ENCODE peak calls at places on chromosomes 1 and 21, in nine cellular contexts. One of them, this sample, is unnamed.

GRCh38 chr1:117871013-117871412 is 58.4 kb downstream of the GDAP2 start:
- DNase-seq in Panc1: no peak
- DNase-seq in GM20000: no peak
- DNase-seq in sigmoid colon: no peak
- DNase-seq in endothelial cell: no peak
- DNase-seq in AG04450: no peak
- DNase-seq in omental fat pad: no peak
- DNase-seq in neural crest cell: no peak
- DNase-seq in ascending aorta: no peak
- DNase-seq in this sample: no peak

GRCh38 chr1:246162560-246162959 is 344.5 kb downstream of the SMYD3 start:
- DNase-seq in endothelial cell: no peak
- DNase-seq in sigmoid colon: no peak
- DNase-seq in Panc1: no peak
- DNase-seq in AG04450: no peak
- DNase-seq in neural crest cell: no peak
- DNase-seq in omental fat pad: no peak
- DNase-seq in ascending aorta: no peak
- DNase-seq in GM20000: no peak
- DNase-seq in this sample: no peak

GRCh38 chr1:77989762-77990161 is 10.9 kb upstream of the FUBP1 start:
- DNase-seq in sigmoid colon: no peak
- DNase-seq in GM20000: no peak
- DNase-seq in ascending aorta: no peak
- DNase-seq in omental fat pad: no peak
- DNase-seq in endothelial cell: no peak
- DNase-seq in neural crest cell: no peak
- DNase-seq in AG04450: no peak
- DNase-seq in Panc1: no peak
- DNase-seq in this sample: no peak

GRCh38 chr1:243927401-243927800 is 77.4 kb upstream of the AKT3 start:
- DNase-seq in ascending aorta: no peak
- DNase-seq in AG04450: no peak
- DNase-seq in sigmoid colon: no peak
- DNase-seq in endothelial cell: no peak
- DNase-seq in neural crest cell: no peak
- DNase-seq in omental fat pad: no peak
- DNase-seq in GM20000: no peak
- DNase-seq in Panc1: no peak
- DNase-seq in this sample: no peak

GRCh38 chr1:89900791-89901708 is 80.2 kb downstream of the LRRC8D start:
- DNase-seq in GM20000: no peak
- DNase-seq in Panc1: no peak
- DNase-seq in neural crest cell: no peak
- DNase-seq in ascending aorta: no peak
- DNase-seq in omental fat pad: no peak
- DNase-seq in AG04450: no peak
- DNase-seq in sigmoid colon: no peak
- DNase-seq in endothelial cell: no peak
- DNase-seq in this sample: no peak

GRCh38 chr1:64542118-64542517 is 72.2 kb downstream of the CACHD1 start:
- DNase-seq in sigmoid colon: no peak
- DNase-seq in ascending aorta: no peak
- DNase-seq in omental fat pad: no peak
- DNase-seq in GM20000: no peak
- DNase-seq in AG04450: no peak
- DNase-seq in Panc1: no peak
- DNase-seq in neural crest cell: no peak
- DNase-seq in endothelial cell: no peak
- DNase-seq in this sample: no peak

GRCh38 chr1:29090937-29091618 is 32.6 kb downstream of the TMEM200B start:
- DNase-seq in endothelial cell: no peak
- DNase-seq in ascending aorta: no peak
- DNase-seq in neural crest cell: no peak
- DNase-seq in omental fat pad: no peak
- DNase-seq in sigmoid colon: no peak
- DNase-seq in GM20000: no peak
- DNase-seq in Panc1: no peak
- DNase-seq in AG04450: no peak
- DNase-seq in this sample: no peak

GRCh38 chr1:205328476-205328875 is 6.9 kb upstream of the NUAK2 start:
- DNase-seq in omental fat pad: no peak
- DNase-seq in Panc1: no peak
- DNase-seq in GM20000: no peak
- DNase-seq in sigmoid colon: no peak
- DNase-seq in ascending aorta: no peak
- DNase-seq in endothelial cell: no peak
- DNase-seq in neural crest cell: no peak
- DNase-seq in AG04450: no peak
- DNase-seq in this sample: no peak

GRCh38 chr21:38915546-38915945 is 109.8 kb downstream of the ETS2 start:
- DNase-seq in GM20000: no peak
- DNase-seq in ascending aorta: no peak
- DNase-seq in endothelial cell: no peak
- DNase-seq in AG04450: no peak
- DNase-seq in neural crest cell: no peak
- DNase-seq in sigmoid colon: peak; percentile 52
- DNase-seq in Panc1: no peak
- DNase-seq in omental fat pad: no peak
- DNase-seq in this sample: no peak

GRCh38 chr1:1990222-1990621 is 13.4 kb downstream of the CFAP74 start:
- DNase-seq in sigmoid colon: no peak
- DNase-seq in endothelial cell: no peak
- DNase-seq in Panc1: no peak
- DNase-seq in omental fat pad: no peak
- DNase-seq in neural crest cell: no peak
- DNase-seq in ascending aorta: no peak
- DNase-seq in GM20000: no peak
- DNase-seq in AG04450: no peak
- DNase-seq in this sample: no peak

GRCh38 chr1:45769261-45769932 is 18.9 kb upstream of the IPP start:
- DNase-seq in neural crest cell: no peak
- DNase-seq in endothelial cell: no peak
- DNase-seq in AG04450: peak; percentile 46
- DNase-seq in GM20000: no peak
- DNase-seq in omental fat pad: no peak
- DNase-seq in ascending aorta: no peak
- DNase-seq in sigmoid colon: no peak
- DNase-seq in Panc1: no peak
- DNase-seq in this sample: no peak

GRCh38 chr1:2148691-2149090 is 45.9 kb downstream of the FAAP20 start:
- DNase-seq in ascending aorta: no peak
- DNase-seq in AG04450: no peak
- DNase-seq in GM20000: no peak
- DNase-seq in neural crest cell: no peak
- DNase-seq in Panc1: no peak
- DNase-seq in sigmoid colon: no peak
- DNase-seq in endothelial cell: no peak
- DNase-seq in omental fat pad: no peak
- DNase-seq in this sample: no peak

GRCh38 chr21:37861561-37861960 is 54.7 kb downstream of the KCNJ6 start:
- DNase-seq in GM20000: no peak
- DNase-seq in ascending aorta: no peak
- DNase-seq in neural crest cell: no peak
- DNase-seq in sigmoid colon: no peak
- DNase-seq in AG04450: no peak
- DNase-seq in endothelial cell: no peak
- DNase-seq in Panc1: no peak
- DNase-seq in omental fat pad: no peak
- DNase-seq in this sample: no peak

GRCh38 chr1:226029093-226029496 is 30.0 kb upstream of the SDE2 start:
- DNase-seq in AG04450: no peak
- DNase-seq in neural crest cell: no peak
- DNase-seq in GM20000: peak; percentile 62
- DNase-seq in ascending aorta: no peak
- DNase-seq in Panc1: no peak
- DNase-seq in sigmoid colon: no peak
- DNase-seq in omental fat pad: no peak
- DNase-seq in endothelial cell: no peak
- DNase-seq in this sample: no peak

GRCh38 chr21:17386498-17386897 is 126.3 kb upstream of the CXADR start:
- DNase-seq in GM20000: no peak
- DNase-seq in AG04450: no peak
- DNase-seq in neural crest cell: no peak
- DNase-seq in omental fat pad: no peak
- DNase-seq in Panc1: no peak
- DNase-seq in endothelial cell: no peak
- DNase-seq in ascending aorta: no peak
- DNase-seq in sigmoid colon: no peak
- DNase-seq in this sample: no peak

DNA sequence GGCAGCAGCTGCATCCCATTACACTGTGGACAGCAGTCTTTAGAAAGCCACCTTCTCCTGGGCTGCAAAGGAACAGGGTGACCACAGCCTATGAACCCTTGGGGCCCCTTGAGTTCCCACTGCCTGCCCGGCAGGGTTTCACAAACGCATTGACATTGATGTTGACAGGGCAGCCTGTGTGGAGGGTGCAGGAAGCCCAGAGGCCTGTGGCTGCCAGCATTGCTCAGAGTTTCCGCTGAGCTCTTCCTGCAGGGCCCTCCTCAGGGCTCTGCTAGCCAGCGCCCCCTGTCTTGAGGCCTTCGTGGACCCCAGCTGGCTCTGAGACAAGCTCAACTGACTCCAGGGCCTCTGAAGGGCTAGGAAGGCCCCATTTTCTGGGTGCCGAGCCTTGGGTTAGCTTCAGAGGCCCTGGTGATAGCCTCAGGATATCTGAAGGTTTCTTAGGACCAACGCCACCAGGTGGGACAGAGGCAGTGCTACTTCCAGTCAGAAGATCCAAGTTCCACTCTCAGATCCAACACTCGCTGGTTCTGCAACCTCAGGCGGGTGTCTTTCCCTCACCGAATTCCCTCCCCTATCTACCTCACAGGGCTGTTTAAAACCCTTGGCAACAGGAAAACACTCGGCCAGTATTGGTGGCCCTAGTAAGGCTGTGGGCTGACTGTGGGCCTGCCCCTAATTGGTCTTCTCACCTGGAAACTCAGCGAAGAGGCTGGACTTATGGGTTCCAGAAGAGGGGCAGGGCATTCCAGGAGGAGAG is 27.2 kb upstream of the EPS8L3 start:
- DNase-seq in ascending aorta: peak; percentile 27
- DNase-seq in omental fat pad: peak; percentile 20
- DNase-seq in endothelial cell: peak; percentile 66
- DNase-seq in neural crest cell: no peak
- DNase-seq in sigmoid colon: peak; percentile 61
- DNase-seq in GM20000: peak; percentile 84
- DNase-seq in Panc1: no peak
- DNase-seq in AG04450: no peak
- DNase-seq in this sample: no peak
- TF ChIP-seq CTCF in ascending aorta: peak; percentile 29
- TF ChIP-seq CTCF in omental fat pad: no peak
- TF ChIP-seq CTCF in endothelial cell: no peak
- TF ChIP-seq CTCF in neural crest cell: peak; percentile 19
- TF ChIP-seq CTCF in sigmoid colon: no peak
- TF ChIP-seq CTCF in GM20000: peak; percentile 45
- TF ChIP-seq CTCF in Panc1: peak; percentile 54
- TF ChIP-seq CTCF in AG04450: peak; percentile 37
- TF ChIP-seq CTCF in this sample: no peak

GRCh38 chr1:202501281-202501680 is 152.8 kb downstream of the PPP1R12B start:
- DNase-seq in AG04450: no peak
- DNase-seq in neural crest cell: no peak
- DNase-seq in sigmoid colon: no peak
- DNase-seq in omental fat pad: no peak
- DNase-seq in ascending aorta: no peak
- DNase-seq in Panc1: peak; percentile 38
- DNase-seq in endothelial cell: no peak
- DNase-seq in GM20000: peak; percentile 7
- DNase-seq in this sample: no peak
- TF ChIP-seq CTCF in AG04450: peak; percentile 58
- TF ChIP-seq CTCF in neural crest cell: peak; percentile 69
- TF ChIP-seq CTCF in sigmoid colon: peak; percentile 47
- TF ChIP-seq CTCF in omental fat pad: no peak
- TF ChIP-seq CTCF in ascending aorta: peak; percentile 62
- TF ChIP-seq CTCF in Panc1: peak; percentile 54
- TF ChIP-seq CTCF in endothelial cell: no peak
- TF ChIP-seq CTCF in GM20000: no peak
- TF ChIP-seq CTCF in this sample: peak; percentile 17

GRCh38 chr1:211656728-211657127 is 18.7 kb downstream of the NEK2 start:
- DNase-seq in Panc1: no peak
- DNase-seq in endothelial cell: no peak
- DNase-seq in sigmoid colon: no peak
- DNase-seq in GM20000: no peak
- DNase-seq in ascending aorta: no peak
- DNase-seq in AG04450: no peak
- DNase-seq in omental fat pad: no peak
- DNase-seq in neural crest cell: no peak
- DNase-seq in this sample: no peak
- TF ChIP-seq CTCF in Panc1: no peak
- TF ChIP-seq CTCF in endothelial cell: no peak
- TF ChIP-seq CTCF in sigmoid colon: no peak
- TF ChIP-seq CTCF in GM20000: no peak
- TF ChIP-seq CTCF in ascending aorta: no peak
- TF ChIP-seq CTCF in AG04450: no peak
- TF ChIP-seq CTCF in omental fat pad: no peak
- TF ChIP-seq CTCF in neural crest cell: no peak
- TF ChIP-seq CTCF in this sample: no peak

GRCh38 chr1:24764439-24764838 is 19.2 kb downstream of the CLIC4 start:
- DNase-seq in AG04450: no peak
- DNase-seq in Panc1: no peak
- DNase-seq in sigmoid colon: no peak
- DNase-seq in GM20000: no peak
- DNase-seq in endothelial cell: no peak
- DNase-seq in ascending aorta: no peak
- DNase-seq in omental fat pad: no peak
- DNase-seq in neural crest cell: no peak
- DNase-seq in this sample: no peak
- TF ChIP-seq CTCF in AG04450: no peak
- TF ChIP-seq CTCF in Panc1: no peak
- TF ChIP-seq CTCF in sigmoid colon: no peak
- TF ChIP-seq CTCF in GM20000: no peak
- TF ChIP-seq CTCF in endothelial cell: no peak
- TF ChIP-seq CTCF in ascending aorta: no peak
- TF ChIP-seq CTCF in omental fat pad: no peak
- TF ChIP-seq CTCF in neural crest cell: no peak
- TF ChIP-seq CTCF in this sample: no peak

DNA sequence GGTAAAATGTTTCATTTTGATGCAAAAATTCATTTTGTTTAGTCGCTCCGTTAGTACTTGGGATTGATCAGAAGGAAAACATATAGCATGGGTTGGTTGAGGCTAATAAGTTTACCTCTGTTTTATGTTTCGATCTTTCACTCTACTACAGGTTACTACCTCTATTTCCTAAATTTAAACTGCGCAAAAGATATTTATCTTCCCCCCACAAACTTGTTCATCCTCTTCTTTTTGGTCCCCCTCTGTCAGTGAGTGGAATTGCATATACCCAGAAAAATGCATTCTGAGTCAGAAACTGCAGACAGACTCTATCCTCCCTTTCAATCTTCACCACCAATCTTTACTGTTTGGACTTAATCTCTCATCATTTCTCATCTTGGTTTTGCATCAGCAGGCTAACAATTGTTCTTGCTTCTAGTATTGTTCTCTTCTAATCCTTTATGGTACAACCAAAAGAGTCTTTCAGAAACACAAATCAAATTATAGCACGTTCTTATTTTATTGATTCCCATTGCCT is 316.0 kb upstream of the ADGRL4 start:
- DNase-seq in ascending aorta: no peak
- DNase-seq in endothelial cell: no peak
- DNase-seq in omental fat pad: no peak
- DNase-seq in Panc1: no peak
- DNase-seq in AG04450: no peak
- DNase-seq in neural crest cell: no peak
- DNase-seq in sigmoid colon: no peak
- DNase-seq in GM20000: no peak
- DNase-seq in this sample: no peak
- TF ChIP-seq CTCF in ascending aorta: no peak
- TF ChIP-seq CTCF in endothelial cell: peak; percentile 50
- TF ChIP-seq CTCF in omental fat pad: no peak
- TF ChIP-seq CTCF in Panc1: no peak
- TF ChIP-seq CTCF in AG04450: peak; percentile 34
- TF ChIP-seq CTCF in neural crest cell: no peak
- TF ChIP-seq CTCF in sigmoid colon: no peak
- TF ChIP-seq CTCF in GM20000: no peak
- TF ChIP-seq CTCF in this sample: peak; percentile 26

GRCh38 chr1:55506686-55507577 is 291.8 kb upstream of the USP24 start:
- DNase-seq in omental fat pad: no peak
- DNase-seq in GM20000: no peak
- DNase-seq in ascending aorta: no peak
- DNase-seq in Panc1: peak; percentile 24
- DNase-seq in neural crest cell: no peak
- DNase-seq in AG04450: no peak
- DNase-seq in endothelial cell: no peak
- DNase-seq in sigmoid colon: no peak
- DNase-seq in this sample: no peak
- TF ChIP-seq CTCF in omental fat pad: no peak
- TF ChIP-seq CTCF in GM20000: no peak
- TF ChIP-seq CTCF in ascending aorta: no peak
- TF ChIP-seq CTCF in Panc1: no peak
- TF ChIP-seq CTCF in neural crest cell: no peak
- TF ChIP-seq CTCF in AG04450: peak; percentile 1
- TF ChIP-seq CTCF in endothelial cell: no peak
- TF ChIP-seq CTCF in sigmoid colon: no peak
- TF ChIP-seq CTCF in this sample: no peak